ENCODE peak calls at places on chromosomes 4 and X, in nine cellular contexts. I is mesenchymal stem cell, L is fibroblast of lung, Q is H9, T is DND-41, S is neuronal stem cell, Y is PC-3, A is astrocyte, D is MM.1S. U is an unnamed sample.

GRCh38 chr4:112266823-112267222 is 18.9 kb downstream of the TIFA start:
- DNase-seq in I (peak; percentile 28), L (peak; percentile 62), Q (no peak), T (no peak), S (no peak), Y (peak; percentile 23), A (peak; percentile 9), D (peak; percentile 41), U (peak; percentile 69)

GRCh38 chrX:16516473-16516872 is 133.5 kb upstream of the S100G start:
- DNase-seq in I (no peak), L (no peak), Q (no peak), T (no peak), S (no peak), Y (no peak), A (peak; percentile 14), D (no peak), U (peak; percentile 4)

GRCh38 chr4:52714597-52715254 is 36.5 kb downstream of the ERVMER34-1 start:
- DNase-seq in I (no peak), L (no peak), Q (no peak), T (no peak), S (no peak), Y (no peak), A (no peak), D (no peak), U (no peak)

GRCh38 chr4:168021666-168022065 is 70.7 kb upstream of the ANXA10 start:
- DNase-seq in I (no peak), L (peak; percentile 9), Q (no peak), T (no peak), S (no peak), Y (peak; percentile 81), A (peak; percentile 8), D (no peak), U (no peak)

GRCh38 chrX:13717697-13718483 is 16.5 kb downstream of the TRAPPC2 start:
- DNase-seq in I (peak; percentile 56), L (peak; percentile 47), Q (no peak), T (no peak), S (no peak), Y (no peak), A (peak; percentile 58), D (no peak), U (peak; percentile 73)

GRCh38 chr4:147965056-147965455 is 233.2 kb downstream of the ARHGAP10 start:
- DNase-seq in I (no peak), L (no peak), Q (no peak), T (no peak), S (no peak), Y (peak; percentile 72), A (no peak), D (no peak), U (no peak)

GRCh38 chr4:187363453-187363852 is 632.1 kb upstream of the ZFP42 start:
- DNase-seq in I (no peak), L (no peak), Q (no peak), T (no peak), S (no peak), Y (no peak), A (peak; percentile 7), D (no peak), U (no peak)

GRCh38 chr4:40395908-40396806 is 61.0 kb downstream of the CHRNA9 start:
- DNase-seq in I (no peak), L (peak; percentile 60), Q (no peak), T (no peak), S (no peak), Y (peak; percentile 83), A (peak; percentile 11), D (no peak), U (peak; percentile 68)

GRCh38 chr4:159205462-159205861 is 102.6 kb downstream of the RAPGEF2 start:
- DNase-seq in I (no peak), L (no peak), Q (no peak), T (no peak), S (no peak), Y (no peak), A (no peak), D (no peak), U (no peak)

GRCh38 chr4:156547439-156547838 is 424.2 kb downstream of the PDGFC start:
- DNase-seq in I (peak; percentile 95), L (peak; percentile 95), Q (no peak), T (no peak), S (no peak), Y (peak; percentile 72), A (peak; percentile 98), D (no peak), U (peak; percentile 82)

GRCh38 chrX:39477438-39478120 is 620.2 kb downstream of the BCOR start:
- DNase-seq in I (peak; percentile 81), L (peak; percentile 13), Q (peak; percentile 88), T (no peak), S (no peak), Y (peak; percentile 37), A (peak; percentile 11), D (no peak), U (no peak)

GRCh38 chr4:94957030-94957429 is 199.3 kb downstream of the BMPR1B start:
- DNase-seq in I (no peak), L (no peak), Q (peak; percentile 28), T (no peak), S (peak; percentile 42), Y (no peak), A (no peak), D (no peak), U (no peak)

GRCh38 chrX:36856849-36857248 is 151.3 kb upstream of the FAM47C start:
- DNase-seq in I (no peak), L (peak; percentile 23), Q (no peak), T (no peak), S (no peak), Y (peak; percentile 35), A (no peak), D (no peak), U (no peak)

GRCh38 chr4:161936625-161937133 is 227.1 kb downstream of the FSTL5 start:
- DNase-seq in I (peak; percentile 88), L (peak; percentile 18), Q (no peak), T (no peak), S (no peak), Y (peak; percentile 91), A (peak; percentile 99), D (no peak), U (peak; percentile 87)

GRCh38 chr4:184387351-184387750 is 87.0 kb downstream of the IRF2 start:
- DNase-seq in I (no peak), L (no peak), Q (no peak), T (no peak), S (no peak), Y (no peak), A (no peak), D (no peak), U (no peak)

GRCh38 chr4:141021397-141022194 is 111.7 kb downstream of the RNF150 start:
- DNase-seq in I (peak; percentile 10), L (no peak), Q (no peak), T (no peak), S (no peak), Y (no peak), A (no peak), D (no peak), U (peak; percentile 72)

GRCh38 chr4:70632028-70632427 is 3.5 kb downstream of the ENAM start:
- DNase-seq in I (no peak), L (peak; percentile 39), Q (no peak), T (no peak), S (no peak), Y (peak; percentile 95), A (peak; percentile 69), D (no peak), U (peak; percentile 13)

GRCh38 chr4:25787891-25788331 is 74.9 kb downstream of the SEL1L3 start:
- DNase-seq in I (no peak), L (no peak), Q (no peak), T (no peak), S (no peak), Y (no peak), A (peak; percentile 31), D (no peak), U (no peak)

GRCh38 chrX:123993326-123993725 is 31.8 kb downstream of the STAG2 start:
- DNase-seq in I (peak; percentile 80), L (peak; percentile 32), Q (no peak), T (no peak), S (no peak), Y (peak; percentile 76), A (peak; percentile 80), D (no peak), U (peak; percentile 36)

GRCh38 chr4:82593416-82593815 is 31.6 kb upstream of the TMEM150C start:
- DNase-seq in I (no peak), L (no peak), Q (no peak), T (no peak), S (no peak), Y (no peak), A (no peak), D (no peak), U (no peak)
- H3K9ac ChIP-seq in I (no peak overlapping the region), L (no peak overlapping the region), Q (no peak overlapping the region), T (no peak overlapping the region), S (no peak overlapping the region), Y (no peak overlapping the region), A (no peak overlapping the region), D (no peak overlapping the region), U (no peak overlapping the region)

DNA sequence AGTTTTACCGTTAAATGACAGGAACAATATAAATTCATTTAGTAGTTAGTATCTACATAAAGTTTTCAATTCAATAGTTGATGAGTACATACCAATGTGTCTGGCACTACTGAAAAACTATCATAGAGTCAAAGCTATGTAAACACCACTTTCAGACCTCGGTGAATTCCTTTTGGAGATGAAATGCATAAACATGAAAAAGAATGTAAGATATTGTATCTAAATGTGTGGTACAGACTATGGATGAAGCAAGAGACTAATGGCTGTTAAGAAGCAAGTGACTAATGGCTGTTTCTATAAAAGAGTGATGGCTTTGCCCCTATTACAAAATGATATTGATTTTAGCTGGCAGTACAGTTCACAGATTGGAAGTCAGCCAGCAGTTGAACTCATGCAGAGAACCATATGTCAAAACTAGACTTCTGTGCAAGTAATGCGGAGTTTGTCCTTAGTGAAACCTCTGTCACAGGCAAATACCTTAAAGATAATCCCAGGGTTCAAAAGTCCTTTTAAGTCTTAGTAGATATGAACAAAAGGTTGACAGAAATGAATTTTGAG is 359.3 kb downstream of the GRXCR1 start:
- DNase-seq in I (no peak), L (peak; percentile 33), Q (no peak), T (no peak), S (no peak), Y (peak; percentile 37), A (peak; percentile 44), D (no peak), U (no peak)
- H3K9me3 ChIP-seq in I (peaks cover 17% of the 10 kb centered on the region), L (no peaks in the 10 kb centered on the region), Q (no peaks in the 10 kb centered on the region), T (peaks cover 5% of the 10 kb centered on the region), S (no peaks in the 10 kb centered on the region), Y (no peaks in the 10 kb centered on the region), A (peaks cover under 1% of the 10 kb centered on the region), D (no peaks in the 10 kb centered on the region), U (no peaks in the 10 kb centered on the region)

DNA sequence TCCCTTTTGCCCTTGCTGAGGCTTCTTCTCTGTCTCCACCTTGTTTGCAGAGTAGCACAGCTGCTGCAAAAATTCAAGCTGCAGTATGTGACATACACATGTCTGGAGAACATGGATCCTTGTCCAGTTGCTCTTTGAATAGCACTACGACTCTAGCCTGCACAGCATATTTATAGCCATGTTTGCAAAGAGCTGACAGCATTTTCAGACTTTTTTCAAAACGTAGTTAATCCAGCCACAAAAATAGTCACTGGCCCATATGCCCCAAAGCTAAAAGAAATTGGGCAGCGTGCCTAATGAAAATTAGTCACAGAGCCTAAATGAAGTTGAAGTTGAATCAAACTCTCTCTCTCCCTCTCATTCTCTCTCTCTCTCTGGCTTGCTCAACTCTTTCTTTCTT is 17.5 kb downstream of the SLC16A2 start:
- DNase-seq in I (no peak), L (no peak), Q (no peak), T (no peak), S (no peak), Y (no peak), A (no peak), D (no peak), U (no peak)
- H3K4me1 ChIP-seq in I (peaks cover 5% of the 10 kb centered on the region), L (no peaks in the 10 kb centered on the region), Q (no peaks in the 10 kb centered on the region), T (no peaks in the 10 kb centered on the region), S (no peaks in the 10 kb centered on the region), Y (peaks cover 3% of the 10 kb centered on the region), A (no peaks in the 10 kb centered on the region), D (no peaks in the 10 kb centered on the region), U (no peaks in the 10 kb centered on the region)

GRCh38 chr4:138910914-138911336 is 104.7 kb upstream of the NOCT start:
- DNase-seq in I (peak; percentile 99), L (peak; percentile 90), Q (peak; percentile 69), T (no peak), S (peak; percentile 67), Y (peak; percentile 83), A (peak; percentile 79), D (no peak), U (no peak)
- H3K9ac ChIP-seq in I (peak overlapping the region; percentile 66), L (no peak overlapping the region), Q (no peak overlapping the region), T (no peak overlapping the region), S (no peak overlapping the region), Y (peak overlapping the region; percentile 84), A (peak overlapping the region; percentile 67), D (no peak overlapping the region), U (no peak overlapping the region)

U was measured in adipocyte.